ENCODE peak calls at places on chromosomes 12 and 14, in five cellular contexts. W is effector memory CD4-positive, alpha-beta T cell; V is tibial nerve; G is heart right ventricle; H is fibroblast of lung. N is an unnamed sample. For H3K4me1, the result is how much of the 10 kb centered on the place peaks cover.

GRCh38 chr14:71140157-71140556 is 232.9 kb downstream of the PCNX1 start:
- DNase-seq in W (no peak), V (no peak), G (no peak), H (no peak), N (no peak)

GRCh38 chr12:119740835-119741234 is 72.9 kb downstream of the PRKAB1 start:
- DNase-seq in W (no peak), V (no peak), G (no peak), H (peak), N (no peak)

GRCh38 chr14:91357272-91357671 is 60.3 kb downstream of the CCDC88C start:
- DNase-seq in W (no peak), V (no peak), G (no peak), H (no peak), N (peak)

GRCh38 chr12:93939641-93940040 is 208.7 kb upstream of the PLXNC1 start:
- DNase-seq in W (no peak), V (no peak), G (no peak), H (no peak), N (no peak)

GRCh38 chr14:46405095-46405494 is 246.5 kb downstream of the RPL10L start:
- DNase-seq in W (no peak), V (no peak), G (no peak), H (no peak), N (no peak)

GRCh38 chr12:92759634-92760268 is 57.0 kb downstream of the PLEKHG7 start:
- DNase-seq in W (no peak), V (no peak), G (no peak), H (peak), N (no peak)

GRCh38 chr12:102425109-102426009 is 55.0 kb downstream of the IGF1 start:
- DNase-seq in W (no peak), V (no peak), G (no peak), H (no peak), N (no peak)

GRCh38 chr14:104133496-104133895 is 4.9 kb upstream of the KIF26A start:
- DNase-seq in W (no peak), V (no peak), G (no peak), H (no peak), N (no peak)

GRCh38 chr12:68521848-68522502 is 88.7 kb upstream of the RAP1B start:
- DNase-seq in W (no peak), V (no peak), G (no peak), H (no peak), N (no peak)

GRCh38 chr12:124683725-124684124 is 116.3 kb upstream of the NCOR2 start:
- DNase-seq in W (no peak), V (no peak), G (no peak), H (no peak), N (no peak)

GRCh38 chr12:99253068-99253467 is 394.5 kb upstream of the GARIN6 start:
- DNase-seq in W (no peak), V (no peak), G (no peak), H (no peak), N (no peak)

GRCh38 chr14:39469094-39469710 is 37.0 kb upstream of the FBXO33 start:
- DNase-seq in W (no peak), V (no peak), G (no peak), H (peak), N (no peak)

GRCh38 chr12:112927925-112928324 is 10.3 kb upstream of the OAS3 start:
- DNase-seq in W (no peak), V (no peak), G (no peak), H (no peak), N (no peak)

GRCh38 chr12:129762436-129762835 is 141.4 kb downstream of the TMEM132D start:
- DNase-seq in W (no peak), V (no peak), G (no peak), H (no peak), N (no peak)

GRCh38 chr14:22386924-22387775 is 201.9 kb downstream of the DAD1 start:
- DNase-seq in W (no peak), V (peak), G (no peak), H (peak), N (peak)

DNA sequence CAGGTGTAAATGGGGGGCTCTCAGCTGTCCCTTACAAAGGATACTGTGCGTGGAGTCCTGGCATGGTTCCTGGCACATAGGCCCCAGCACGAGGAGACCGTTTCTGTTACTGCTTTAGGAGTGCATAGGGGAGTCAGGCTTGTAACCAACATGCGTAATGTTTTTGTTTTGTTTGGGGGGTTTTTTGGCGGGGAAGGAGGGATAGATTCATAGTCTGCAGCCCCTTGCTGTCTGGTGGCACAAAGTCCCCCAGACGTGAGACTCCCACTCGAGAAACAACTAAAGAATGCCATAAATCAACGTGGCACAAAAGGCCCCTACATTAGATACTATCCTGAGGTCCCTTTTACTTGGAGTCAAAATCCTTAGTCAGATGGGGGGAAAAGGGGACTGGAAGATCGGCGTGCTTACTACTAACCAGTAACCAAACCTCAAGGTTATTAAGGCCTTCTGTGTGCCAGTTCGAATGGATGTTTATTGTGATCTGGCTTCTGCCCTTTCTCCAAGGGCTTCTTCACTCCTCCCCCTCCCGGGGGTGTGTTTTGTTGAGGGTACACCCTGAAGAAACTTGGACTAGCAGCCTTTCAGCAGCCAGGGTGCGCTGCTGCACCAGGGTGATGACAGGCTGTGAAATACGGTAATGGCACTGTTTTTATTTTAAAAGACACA is 873 bp downstream of the ISCU start:
- DNase-seq in W (peak), V (peak), G (peak), H (peak), N (peak)
- H3K4me1 ChIP-seq in W (under half), V (under half), G (half or more), H (under half), N (half or more)

GRCh38 chr12:116918464-116918863 is 7.7 kb downstream of the FBXW8 start:
- DNase-seq in W (no peak), V (no peak), G (no peak), H (no peak), N (no peak)

GRCh38 chr12:116919247-116919671 is 8.5 kb downstream of the FBXW8 start:
- DNase-seq in W (no peak), V (no peak), G (no peak), H (no peak), N (no peak)

GRCh38 chr12:116922194-116922897 is 11.6 kb downstream of the FBXW8 start:
- DNase-seq in W (no peak), V (no peak), G (no peak), H (peak), N (no peak)

GRCh38 chr12:116920939-116921338 is 10.2 kb downstream of the FBXW8 start:
- DNase-seq in W (no peak), V (no peak), G (no peak), H (no peak), N (no peak)

DNA sequence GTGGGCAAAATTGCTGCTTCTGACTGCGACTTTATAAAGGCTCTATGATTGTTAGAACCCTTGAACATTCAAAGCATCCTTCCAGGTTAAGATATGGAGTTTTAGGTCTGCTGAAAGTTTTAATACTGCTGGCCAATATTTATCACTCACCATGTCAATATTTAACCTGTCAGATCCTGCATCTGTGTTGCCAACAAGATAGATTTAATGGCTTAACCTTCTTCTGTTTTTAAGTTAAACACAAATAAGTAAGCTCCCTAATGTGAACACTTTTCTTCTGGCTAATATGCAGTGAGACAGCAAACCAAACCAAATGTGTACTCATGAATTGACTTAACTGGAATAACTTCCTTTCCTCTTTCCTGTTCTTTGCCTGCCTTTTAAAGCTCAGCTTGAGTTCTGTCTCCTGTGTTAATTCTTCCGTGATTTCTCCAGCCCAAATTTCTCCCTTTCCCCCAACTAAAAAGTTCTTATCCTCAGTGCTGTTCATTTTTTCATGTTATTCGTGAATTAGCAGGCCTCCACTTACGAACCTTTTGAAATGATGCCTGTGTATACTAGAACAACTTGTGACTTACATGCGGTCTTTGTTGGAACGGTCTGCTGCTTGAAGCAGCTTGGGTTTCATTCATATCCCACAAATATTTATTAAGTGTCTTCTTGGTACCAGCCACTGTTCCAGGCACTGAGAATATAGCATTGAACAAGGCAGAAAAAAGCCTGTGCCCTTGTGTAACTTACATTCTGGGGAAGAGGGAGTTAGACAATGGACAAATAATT is 9.1 kb downstream of the FBXW8 start:
- DNase-seq in W (no peak), V (no peak), G (no peak), H (no peak), N (no peak)
- H3K27ac ChIP-seq in W (no peak), V (no peak), G (no peak), H (no peak), N (peak)

DNA sequence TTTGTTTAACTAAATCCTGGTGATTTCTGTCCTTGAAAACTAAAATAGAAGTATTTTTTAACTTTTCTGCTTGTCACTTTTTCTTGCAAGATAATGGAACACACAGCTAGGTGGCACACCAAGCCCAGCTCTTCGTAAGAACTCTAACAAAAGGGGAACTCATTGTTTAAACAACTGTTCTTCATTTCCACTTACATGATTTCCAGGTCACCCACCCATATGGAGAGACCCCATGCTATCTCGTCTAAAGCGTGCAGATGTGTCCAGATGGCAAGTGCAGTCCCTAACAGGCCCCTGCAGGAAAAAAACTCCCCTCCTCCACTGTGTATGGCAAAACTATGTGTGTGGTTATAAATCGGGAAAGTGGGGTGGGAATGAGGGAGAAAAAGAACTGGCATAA is 43.3 kb upstream of the NT5DC3 start:
- DNase-seq in W (no peak), V (no peak), G (no peak), H (peak), N (no peak)
- H3K4me1 ChIP-seq in W (under half), V (under half), G (under half), H (under half), N (under half)

GRCh38 chr12:50747817-50748216 is 16.1 kb upstream of the ATF1 start:
- DNase-seq in W (no peak), V (no peak), G (no peak), H (no peak), N (no peak)
- H3K27ac ChIP-seq in W (no peak), V (no peak), G (no peak), H (no peak), N (no peak)